ENCODE peak calls at places on chromosomes 4 and X, in seven cellular contexts. T is adrenal gland; B is ovary; Y is esophagus squamous epithelium; W is thoracic aorta; N is dorsolateral prefrontal cortex; X is CD4-positive, alpha-beta T cell. Q is an unnamed sample.

GRCh38 chrX:3743821-3744439 is 30.5 kb upstream of the PRKX start:
- DNase-seq in T (no peak), B (no peak), Y (no peak), W (no peak), N (no peak), X (no peak), Q (no peak)

GRCh38 chr4:26039950-26040349 is 125.9 kb downstream of the SMIM20 start:
- DNase-seq in T (no peak), B (no peak), Y (no peak), W (no peak), N (no peak), X (no peak), Q (no peak)

GRCh38 chr4:7336732-7337131 is 98.0 kb downstream of the PSAPL1 start:
- DNase-seq in T (no peak), B (peak), Y (no peak), W (no peak), N (peak), X (no peak), Q (no peak)

GRCh38 chrX:109732780-109733657 is at the start of gene ACSL4:
- DNase-seq in T (peak), B (peak), Y (peak), W (peak), N (peak), X (peak), Q (peak)

GRCh38 chr4:168654206-168655174 is 157.6 kb downstream of the PALLD start:
- DNase-seq in T (no peak), B (no peak), Y (no peak), W (no peak), N (no peak), X (no peak), Q (no peak)

GRCh38 chr4:15947684-15948083 is 9.1 kb upstream of the FGFBP1 start:
- DNase-seq in T (no peak), B (no peak), Y (no peak), W (no peak), N (no peak), X (no peak), Q (no peak)

GRCh38 chrX:130343411-130343810 is 3.7 kb downstream of the SLC25A14 start:
- DNase-seq in T (no peak), B (no peak), Y (no peak), W (no peak), N (no peak), X (no peak), Q (no peak)

GRCh38 chr4:97013309-97014106 is 1129.8 kb downstream of the STPG2 start:
- DNase-seq in T (no peak), B (no peak), Y (no peak), W (no peak), N (no peak), X (no peak), Q (no peak)

GRCh38 chr4:122172266-122172665 is 20.1 kb downstream of the BLTP1 start:
- DNase-seq in T (no peak), B (no peak), Y (no peak), W (no peak), N (no peak), X (no peak), Q (no peak)

GRCh38 chr4:15457401-15458201 is 12.1 kb upstream of the CC2D2A start:
- DNase-seq in T (no peak), B (no peak), Y (no peak), W (no peak), N (no peak), X (no peak), Q (no peak)

GRCh38 chr4:84215218-84215617 is 283.9 kb downstream of the NKX6-1 start:
- DNase-seq in T (no peak), B (no peak), Y (no peak), W (no peak), N (no peak), X (no peak), Q (no peak)

GRCh38 chr4:87978656-87979055 is 3.1 kb downstream of the SPP1 start:
- DNase-seq in T (no peak), B (no peak), Y (no peak), W (no peak), N (no peak), X (no peak), Q (no peak)

GRCh38 chr4:8353912-8354453 is 84.4 kb downstream of the HTRA3 start:
- DNase-seq in T (no peak), B (no peak), Y (no peak), W (no peak), N (peak), X (peak), Q (no peak)

GRCh38 chrX:68699960-68700746 is 52.7 kb downstream of the STARD8 start:
- DNase-seq in T (no peak), B (no peak), Y (no peak), W (no peak), N (no peak), X (no peak), Q (peak)

GRCh38 chr4:47040828-47041227 is 9.5 kb downstream of the GABRB1 start:
- DNase-seq in T (no peak), B (no peak), Y (no peak), W (no peak), N (no peak), X (no peak), Q (no peak)
- H3K27ac ChIP-seq in T (no peak), B (no peak), Y (no peak), W (no peak), N (peak), X (no peak), Q (no peak)

GRCh38 chr4:125317526-125317880 is 2.7 kb downstream of the FAT4 start:
- DNase-seq in T (peak), B (peak), Y (no peak), W (no peak), N (peak), X (no peak), Q (no peak)
- H3K27ac ChIP-seq in T (no peak), B (no peak), Y (no peak), W (peak), N (peak), X (no peak), Q (no peak)

DNA sequence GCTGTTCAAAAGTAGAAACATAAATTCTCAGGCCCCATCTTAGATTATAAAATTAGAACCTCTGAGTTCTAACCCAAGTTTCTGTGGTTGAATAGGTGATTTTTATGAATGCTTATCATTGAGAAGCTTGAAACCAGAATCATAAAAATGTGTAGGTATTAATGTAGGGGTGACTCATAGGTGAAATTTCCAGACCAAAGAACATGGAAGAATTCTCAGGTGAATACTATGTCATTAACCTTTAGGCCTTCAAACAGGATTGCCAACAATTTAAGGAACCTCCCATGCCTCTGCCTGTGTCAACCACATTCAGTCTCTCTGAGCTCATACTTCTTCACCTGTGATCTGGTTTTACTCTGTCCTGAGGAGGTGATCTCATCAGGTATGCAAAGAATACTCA is 177.8 kb downstream of the NPFFR2 start:
- DNase-seq in T (no peak), B (no peak), Y (no peak), W (no peak), N (no peak), X (no peak), Q (no peak)
- H3K27ac ChIP-seq in T (no peak), B (no peak), Y (no peak), W (no peak), N (no peak), X (no peak), Q (no peak)

DNA sequence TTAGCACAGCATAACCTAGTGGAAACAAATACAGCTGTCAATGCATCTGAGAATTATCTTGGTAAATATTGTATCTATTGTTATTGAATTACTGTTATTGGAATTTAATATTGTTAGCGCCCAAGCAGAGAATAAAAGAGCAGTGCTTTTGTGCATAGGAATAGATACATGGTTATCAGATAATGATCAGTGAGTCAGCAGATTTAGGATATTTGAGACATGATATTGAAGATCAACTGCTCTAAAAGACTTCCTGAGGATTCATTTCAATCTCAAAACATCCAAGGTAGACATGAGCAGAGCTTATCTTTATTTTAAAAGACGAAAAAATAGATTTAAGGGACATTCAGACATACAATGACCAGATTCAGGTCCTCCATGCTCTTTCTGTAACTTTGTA is 10.6 kb upstream of the H2AZ1 start:
- DNase-seq in T (no peak), B (no peak), Y (no peak), W (no peak), N (no peak), X (no peak), Q (no peak)
- H3K27ac ChIP-seq in T (no peak), B (no peak), Y (no peak), W (no peak), N (no peak), X (no peak), Q (no peak)

DNA sequence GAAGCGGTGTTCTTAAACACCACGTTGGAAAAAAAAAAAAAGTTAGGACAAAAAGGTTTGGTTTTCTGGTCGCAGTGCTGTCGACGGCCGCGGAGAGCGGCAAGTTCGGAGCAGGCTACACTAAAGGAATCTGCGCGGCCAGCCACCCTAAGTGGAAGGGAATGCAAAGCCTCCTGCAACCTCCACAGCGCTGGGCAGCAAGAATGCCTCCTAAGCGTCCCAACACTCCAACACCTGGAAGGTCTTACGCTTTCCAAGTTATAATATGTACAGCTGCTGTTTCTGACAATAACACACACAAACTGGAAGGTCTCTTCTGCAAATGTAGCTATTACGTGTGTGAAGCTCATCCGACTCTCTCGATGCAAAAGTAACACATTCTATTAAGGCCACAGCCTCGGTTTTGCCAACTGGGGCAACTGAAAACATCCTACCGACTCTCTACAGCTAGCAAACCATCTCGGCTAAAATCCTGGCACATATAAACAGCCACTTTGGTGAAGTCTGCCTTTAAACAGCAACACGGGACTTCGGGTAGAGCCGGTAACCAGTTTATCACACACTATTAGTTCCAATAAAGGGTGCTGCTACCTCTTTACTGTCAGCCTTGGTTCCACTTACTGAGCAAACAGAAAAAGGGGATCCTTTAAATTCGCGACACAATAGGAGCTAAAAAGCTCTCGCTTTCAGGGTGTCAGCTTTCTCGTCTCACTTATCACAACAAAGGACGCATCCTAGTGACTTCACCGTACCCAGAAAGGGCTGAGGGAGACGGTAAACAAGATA is 900 bp downstream of the SMIM14 start:
- DNase-seq in T (peak), B (peak), Y (no peak), W (no peak), N (peak), X (no peak), Q (peak)
- H3K27ac ChIP-seq in T (peak), B (peak), Y (peak), W (peak), N (peak), X (peak), Q (peak)

DNA sequence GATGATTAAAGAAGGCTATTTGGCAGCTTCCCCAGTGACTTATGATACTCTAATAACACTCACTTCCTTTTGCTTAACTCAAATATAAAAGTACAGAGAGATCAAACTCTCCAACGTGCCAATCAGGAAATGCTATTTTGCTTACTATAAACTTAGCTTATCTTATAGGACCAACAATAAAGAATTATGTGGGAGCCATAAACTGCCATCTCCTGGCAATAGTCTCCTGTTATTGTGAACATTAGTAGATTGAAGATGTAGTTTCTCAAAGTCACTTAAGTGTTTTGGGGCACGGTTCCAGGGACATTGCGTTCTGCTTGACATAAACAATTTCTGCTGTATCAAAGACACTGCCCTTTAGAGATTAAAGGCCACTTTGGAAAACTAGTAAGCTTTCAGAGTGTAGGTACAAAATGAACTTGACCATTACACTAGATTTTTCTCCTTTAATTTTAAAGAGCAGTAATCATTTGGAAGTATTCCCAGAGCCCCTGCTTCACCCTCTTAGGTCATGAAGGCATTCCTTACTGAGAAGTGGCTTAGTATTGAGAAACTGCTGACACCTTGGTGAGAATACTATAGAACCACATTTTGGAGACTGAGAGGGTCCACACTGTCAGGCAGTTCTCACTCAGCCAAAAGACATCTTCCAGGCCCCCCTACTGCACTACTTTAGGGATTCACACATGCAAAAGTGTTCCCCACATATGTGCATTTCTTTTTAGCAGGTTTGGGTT is 51.9 kb downstream of the MAOA start:
- DNase-seq in T (peak), B (peak), Y (no peak), W (no peak), N (no peak), X (no peak), Q (peak)
- H3K27ac ChIP-seq in T (peak), B (no peak), Y (peak), W (peak), N (no peak), X (no peak), Q (peak)

GRCh38 chr4:123554263-123554662 is 157.7 kb downstream of the SPRY1 start:
- DNase-seq in T (no peak), B (no peak), Y (no peak), W (no peak), N (no peak), X (no peak), Q (no peak)
- H3K27ac ChIP-seq in T (no peak), B (no peak), Y (no peak), W (no peak), N (no peak), X (no peak), Q (peak)

Q was measured in body of pancreas.